ENCODE peak calls at places on chromosomes 11 and 22, in four cellular contexts. S is body of pancreas; F is ovary; D is CD4-positive, alpha-beta memory T cell. W is an unnamed sample.

GRCh38 chr22:27311666-27312566 is 489.6 kb downstream of the MN1 start:
- DNase-seq in S (no peak), F (no peak), D (no peak), W (no peak)

GRCh38 chr11:8693555-8693954 is 11.0 kb downstream of the RPL27A start:
- DNase-seq in S (no peak), F (no peak), D (no peak), W (no peak)

GRCh38 chr11:96010683-96011082 is 86.8 kb upstream of the MTMR2 start:
- DNase-seq in S (no peak), F (no peak), D (no peak), W (no peak)

GRCh38 chr11:106585061-106585460 is 433.2 kb downstream of the GUCY1A2 start:
- DNase-seq in S (no peak), F (no peak), D (no peak), W (no peak)

GRCh38 chr22:48137640-48138039 is 1375.2 kb downstream of the TBC1D22A start:
- DNase-seq in S (no peak), F (no peak), D (no peak), W (no peak)

GRCh38 chr11:69438286-69438920 is 43.1 kb upstream of the LINC01488 start:
- DNase-seq in S (no peak), F (no peak), D (no peak), W (no peak)

GRCh38 chr11:71251159-71251721 is 1.1 kb downstream of the SHANK2 start:
- DNase-seq in S (peak; percentile 63), F (no peak), D (no peak), W (no peak)

GRCh38 chr11:131672191-131672590 is 301.8 kb downstream of the NTM start:
- DNase-seq in S (peak; percentile 23), F (peak; percentile 45), D (no peak), W (no peak)

GRCh38 chr11:65132988-65133700 is 1.2 kb downstream of the SYVN1 start:
- DNase-seq in S (peak; percentile 91), F (peak; percentile 54), D (peak; percentile 28), W (no peak)

GRCh38 chr22:48943567-48944432 is 883.9 kb downstream of the BRD1 start:
- DNase-seq in S (no peak), F (no peak), D (no peak), W (no peak)

GRCh38 chr11:26608507-26609146 is 36.6 kb upstream of the MUC15 start:
- DNase-seq in S (no peak), F (no peak), D (no peak), W (no peak)

GRCh38 chr22:39384750-39385480 is 14.7 kb upstream of the TAB1 start:
- DNase-seq in S (no peak), F (no peak), D (no peak), W (no peak)

GRCh38 chr11:43930868-43931716 is 11.3 kb upstream of the C11orf96 start:
- DNase-seq in S (no peak), F (no peak), D (no peak), W (no peak)

GRCh38 chr11:75269896-75270295 is 29.3 kb downstream of the TPBGL start:
- DNase-seq in S (no peak), F (peak; percentile 23), D (no peak), W (no peak)

GRCh38 chr11:12215192-12215591 is 104.8 kb downstream of the MICAL2 start:
- DNase-seq in S (no peak), F (no peak), D (no peak), W (no peak)

GRCh38 chr11:28110839-28111235 is 2.6 kb downstream of the METTL15 start:
- DNase-seq in S (no peak), F (no peak), D (no peak), W (peak; percentile 15)

GRCh38 chr22:50083462-50084081 is 1.7 kb downstream of the MLC1 start:
- DNase-seq in S (no peak), F (no peak), D (no peak), W (no peak)

GRCh38 chr22:49444781-49445180 is 382.9 kb downstream of the BRD1 start:
- DNase-seq in S (no peak), F (no peak), D (no peak), W (no peak)

GRCh38 chr11:2928605-2929510 is at the start of gene PHLDA2:
- DNase-seq in S (peak; percentile 72), F (peak; percentile 65), D (peak; percentile 69), W (peak; percentile 71)
- H3K27ac ChIP-seq in S (peak within 1 kb of the TSS; percentile 66), F (no peak within 1 kb of the TSS), D (peak within 1 kb of the TSS; percentile 30), W (no peak within 1 kb of the TSS)

GRCh38 chr22:46196268-46196667 is 45.9 kb downstream of the PPARA start:
- DNase-seq in S (peak; percentile 15), F (no peak), D (no peak), W (no peak)

GRCh38 chr22:46195487-46196165 is 45.3 kb downstream of the PPARA start:
- DNase-seq in S (peak; percentile 18), F (no peak), D (no peak), W (no peak)

GRCh38 chr22:46198274-46198673 is 47.9 kb downstream of the PPARA start:
- DNase-seq in S (peak; percentile 7), F (no peak), D (no peak), W (no peak)

GRCh38 chr22:46192210-46192993 is 42.1 kb downstream of the PPARA start:
- DNase-seq in S (no peak), F (no peak), D (no peak), W (no peak)

DNA sequence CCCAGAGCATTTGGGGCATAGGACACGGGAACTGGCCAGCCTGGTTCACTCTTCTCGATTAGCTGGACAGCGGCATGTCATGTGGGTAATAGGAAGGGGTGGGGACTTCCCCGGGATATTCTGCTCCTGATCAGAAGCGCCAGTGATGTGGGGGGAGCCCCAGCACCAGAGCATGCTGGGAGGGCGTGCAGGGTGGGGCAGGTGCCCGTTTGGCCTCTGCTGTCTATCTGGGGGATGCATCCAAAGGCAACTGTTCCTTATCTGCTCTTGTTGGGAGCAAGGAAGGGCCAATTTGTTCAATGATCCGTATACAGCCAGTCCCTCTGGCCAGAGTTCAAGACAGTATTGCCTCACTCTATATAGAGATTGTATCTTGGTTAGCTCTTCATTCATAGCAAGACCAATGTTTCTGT is 43.6 kb downstream of the PPARA start:
- DNase-seq in S (no peak), F (no peak), D (no peak), W (no peak)
- H3K4me3 ChIP-seq in S (no peak overlapping the region), F (no peak overlapping the region), D (no peak overlapping the region), W (no peak overlapping the region)

DNA sequence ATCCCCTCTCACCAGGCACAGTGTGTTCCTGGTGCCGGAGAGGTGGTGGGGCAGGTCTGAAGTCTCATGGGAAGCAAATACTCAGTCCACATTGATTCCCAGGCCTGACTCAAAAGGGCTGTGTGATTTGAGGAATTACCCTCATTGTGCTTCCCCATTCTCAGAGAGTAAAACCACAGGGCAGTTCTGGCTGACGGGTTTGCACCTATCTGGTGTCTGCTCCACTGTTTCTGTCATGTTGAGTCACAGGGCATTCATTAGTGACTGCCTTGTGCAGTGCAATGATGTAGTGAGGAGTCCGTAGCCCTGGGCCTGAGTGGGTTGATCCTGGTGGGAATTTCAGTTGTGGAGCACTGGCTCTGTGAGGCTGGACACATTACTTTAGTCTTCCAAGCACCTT is 85.2 kb upstream of the ARHGAP20 start:
- DNase-seq in S (peak; percentile 48), F (no peak), D (no peak), W (no peak)
- H3K27ac ChIP-seq in S (no peak overlapping the region), F (no peak overlapping the region), D (no peak overlapping the region), W (no peak overlapping the region)

GRCh38 chr11:118625036-118625690 is 17.7 kb downstream of the PHLDB1 start:
- DNase-seq in S (no peak), F (no peak), D (no peak), W (no peak)

GRCh38 chr11:118622376-118623290 is 15.2 kb downstream of the PHLDB1 start:
- DNase-seq in S (peak; percentile 39), F (peak; percentile 45), D (no peak), W (no peak)

GRCh38 chr11:118621898-118622375 is 14.5 kb downstream of the PHLDB1 start:
- DNase-seq in S (no peak), F (peak; percentile 37), D (no peak), W (no peak)

GRCh38 chr11:118621071-118621815 is 13.8 kb downstream of the PHLDB1 start:
- DNase-seq in S (peak; percentile 79), F (peak; percentile 92), D (no peak), W (no peak)

DNA sequence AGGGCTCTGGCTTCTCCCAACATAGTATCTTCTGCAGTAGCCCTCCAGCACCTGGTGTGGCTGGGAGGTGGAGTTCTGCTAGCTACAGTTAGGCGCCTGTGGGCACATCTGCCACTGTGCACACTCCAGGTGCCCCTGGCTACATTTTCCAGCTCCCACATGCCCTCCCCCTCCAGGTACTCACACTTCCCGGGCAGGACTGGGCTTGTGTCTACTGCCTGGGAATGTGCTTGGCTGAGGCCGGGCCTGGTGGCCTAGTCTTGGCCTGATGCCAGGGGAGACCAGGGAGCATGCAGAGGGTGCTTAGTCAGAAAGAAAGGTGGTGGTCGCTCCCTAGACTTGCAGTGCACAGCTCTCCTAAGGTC is 15.9 kb downstream of the PHLDB1 start:
- DNase-seq in S (peak; percentile 30), F (peak; percentile 54), D (no peak), W (no peak)
- H3K4me3 ChIP-seq in S (no peak overlapping the region), F (no peak overlapping the region), D (no peak overlapping the region), W (no peak overlapping the region)

DNA sequence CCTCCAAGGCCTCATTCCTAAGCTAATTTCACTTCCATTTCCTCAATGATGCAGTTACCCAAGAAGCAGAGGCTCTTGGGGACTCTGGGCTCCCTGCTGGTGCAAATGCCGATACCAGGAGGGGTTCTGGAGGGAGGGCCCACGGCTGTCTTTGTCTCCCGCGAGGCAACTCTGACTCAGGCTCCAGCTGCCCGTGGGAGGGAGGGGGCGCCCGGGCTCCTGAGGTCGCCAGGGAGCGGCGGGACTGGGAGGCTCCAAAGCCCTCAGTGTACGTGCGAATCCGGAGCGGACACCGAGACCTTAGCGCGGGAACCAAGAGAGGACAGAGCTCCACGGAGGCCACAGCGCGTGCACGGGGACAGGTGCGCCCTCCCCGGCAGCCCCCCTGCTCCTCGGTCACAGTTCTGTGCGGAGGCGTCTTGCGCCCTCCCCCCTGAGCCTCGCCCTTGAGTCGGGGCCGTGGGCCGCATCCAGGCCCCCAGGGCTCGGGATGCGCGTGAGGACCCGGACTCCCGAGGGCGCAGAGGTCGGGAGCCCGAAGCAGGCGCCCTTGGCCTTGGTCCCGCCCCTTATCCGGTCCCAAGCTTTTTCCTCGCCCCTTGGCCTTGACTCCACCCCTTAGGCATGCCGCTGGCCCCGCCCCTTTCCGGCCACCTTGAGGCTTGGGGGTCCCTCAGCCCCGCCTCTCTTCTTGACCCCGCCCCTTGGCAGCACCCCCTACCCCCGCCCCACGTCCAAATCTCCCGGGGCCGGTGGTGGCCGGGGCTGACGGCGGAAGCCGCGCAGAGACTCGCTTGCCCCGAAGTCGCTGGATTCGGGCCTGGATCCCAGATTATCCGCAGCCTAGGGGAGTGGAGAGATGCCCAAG is 4.7 kb upstream of the SHISA8 start:
- DNase-seq in S (peak; percentile 45), F (peak; percentile 62), D (peak; percentile 36), W (peak; percentile 35)
- H3K27ac ChIP-seq in S (no peak overlapping the region), F (no peak overlapping the region), D (peak overlapping the region; percentile 29), W (peak overlapping the region; percentile 14)

DNA sequence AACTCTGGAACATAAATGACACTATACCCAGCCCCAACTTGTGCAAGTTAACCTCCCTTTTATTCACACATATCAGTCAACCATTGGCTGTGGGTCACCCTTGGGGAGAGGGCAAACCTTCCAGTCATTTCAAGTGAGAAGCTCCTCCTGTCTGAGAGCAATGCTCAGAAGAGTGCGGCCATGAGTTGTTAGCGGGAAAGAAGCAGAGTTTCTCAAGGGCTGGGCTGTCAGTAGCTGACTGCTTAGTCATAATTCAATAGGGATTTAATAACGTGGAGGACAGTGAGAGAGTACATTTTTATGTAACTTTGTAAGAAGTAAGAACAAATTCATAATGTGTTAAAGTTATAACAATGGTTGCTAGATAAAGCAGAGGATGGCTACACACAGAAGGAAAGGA is 5.1 kb downstream of the PATE2 start:
- DNase-seq in S (no peak), F (no peak), D (no peak), W (no peak)
- H3K4me3 ChIP-seq in S (no peak overlapping the region), F (no peak overlapping the region), D (no peak overlapping the region), W (no peak overlapping the region)

GRCh38 chr22:41280065-41280464 is 5.9 kb downstream of the RANGAP1 start:
- DNase-seq in S (no peak), F (no peak), D (no peak), W (no peak)
- H3K27ac ChIP-seq in S (no peak overlapping the region), F (no peak overlapping the region), D (no peak overlapping the region), W (no peak overlapping the region)

W was measured in CD4-positive, CD25-positive, alpha-beta regulatory T cell.